ENCODE peak calls at places on chromosomes 6 and 20, in eight cellular contexts. K, A, I, Z, H, F, B and E are unnamed samples.

GRCh38 chr20:59585714-59586404 is 18.5 kb upstream of the PHACTR3 start:
- DNase-seq in A (no peak), F (no peak), H (no peak), Z (no peak), K (no peak), I (no peak), B (no peak), E (no peak)

GRCh38 chr6:14516947-14517346 is 399.4 kb downstream of the CD83 start:
- DNase-seq in Z (no peak), A (no peak), K (no peak), B (no peak), H (no peak), F (no peak), I (no peak), E (no peak)

GRCh38 chr6:105424177-105424783 is 21.4 kb upstream of the PREP start:
- DNase-seq in Z (peak; percentile 43), F (peak; percentile 77), H (peak; percentile 19), K (no peak), A (no peak), B (no peak), I (peak; percentile 32), E (peak; percentile 66)

GRCh38 chr6:106360989-106361430 is 493 bp downstream of the CRYBG1 start:
- DNase-seq in A (no peak), H (no peak), B (no peak), K (no peak), Z (peak; percentile 7), F (no peak), I (no peak), E (peak; percentile 0)

GRCh38 chr6:134880487-134881190 is 69.3 kb downstream of the ALDH8A1 start:
- DNase-seq in F (no peak), A (no peak), B (no peak), Z (no peak), I (peak; percentile 81), K (no peak), H (no peak), E (no peak)

GRCh38 chr20:4507288-4507719 is 214.4 kb upstream of the PRND start:
- DNase-seq in F (peak; percentile 83), B (peak; percentile 86), K (no peak), A (no peak), I (peak; percentile 97), H (no peak), Z (no peak), E (peak; percentile 70)

GRCh38 chr6:154403803-154404202 is 47.2 kb upstream of the IPCEF1 start:
- DNase-seq in A (no peak), H (no peak), B (no peak), F (peak; percentile 68), I (peak; percentile 66), Z (peak; percentile 44), K (no peak), E (peak; percentile 55)

GRCh38 chr6:18025591-18025990 is 38.2 kb upstream of the KIF13A start:
- DNase-seq in H (no peak), A (no peak), F (no peak), I (no peak), K (no peak), Z (no peak), B (no peak), E (no peak)

GRCh38 chr6:11218827-11219826 is 13.3 kb downstream of the NEDD9 start:
- DNase-seq in I (no peak), B (no peak), H (no peak), K (no peak), A (no peak), Z (no peak), F (peak; percentile 94), E (no peak)

GRCh38 chr6:2589171-2589661 is 161.5 kb downstream of the MYLK4 start:
- DNase-seq in F (no peak), I (no peak), K (no peak), H (no peak), Z (peak; percentile 36), B (no peak), A (no peak), E (no peak)

GRCh38 chr6:38501931-38502330 is 137.8 kb downstream of the BTBD9 start:
- DNase-seq in K (no peak), A (no peak), B (no peak), H (no peak), Z (no peak), I (no peak), F (no peak), E (no peak)

GRCh38 chr6:74870403-74870802 is 335.4 kb downstream of the COL12A1 start:
- DNase-seq in Z (no peak), A (no peak), K (no peak), F (no peak), H (no peak), I (no peak), B (peak; percentile 41), E (no peak)

GRCh38 chr6:119324718-119325117 is 24.8 kb downstream of the MAN1A1 start:
- DNase-seq in I (no peak), K (no peak), Z (no peak), F (no peak), A (no peak), H (no peak), B (no peak), E (no peak)

GRCh38 chr20:62627901-62628612 is 14.2 kb upstream of the SLCO4A1 start:
- DNase-seq in Z (no peak), K (no peak), I (peak; percentile 82), A (no peak), H (no peak), F (no peak), B (no peak), E (peak; percentile 63)

GRCh38 chr20:2585811-2586210 is 49.4 kb downstream of the TMC2 start:
- DNase-seq in K (no peak), Z (no peak), H (no peak), B (peak; percentile 43), A (no peak), F (peak; percentile 53), I (peak; percentile 71), E (no peak)

GRCh38 chr20:53215166-53215565 is 243.0 kb downstream of the TSHZ2 start:
- DNase-seq in K (no peak), I (no peak), Z (peak; percentile 5), A (no peak), B (no peak), H (no peak), F (no peak), E (no peak)

GRCh38 chr20:32920066-32920465 is 61.3 kb downstream of the EFCAB8 start:
- DNase-seq in H (no peak), F (no peak), B (no peak), Z (no peak), A (no peak), K (no peak), I (no peak), E (no peak)

GRCh38 chr20:18404172-18404571 is 62.7 kb downstream of the DZANK1 start:
- DNase-seq in K (no peak), Z (no peak), B (no peak), A (no peak), I (peak; percentile 32), H (no peak), F (no peak), E (no peak)

GRCh38 chr6:26474439-26474881 is 16.7 kb downstream of the BTN2A1 start:
- DNase-seq in F (no peak), Z (no peak), H (no peak), K (no peak), B (no peak), I (no peak), A (no peak), E (no peak)

GRCh38 chr20:44279228-44279627 is 31.8 kb downstream of the FITM2 start:
- DNase-seq in A (no peak), Z (no peak), H (no peak), B (peak; percentile 1), I (peak; percentile 91), K (no peak), F (peak; percentile 55), E (no peak)

GRCh38 chr6:13485923-13486557 is 1.4 kb downstream of the GFOD1 start:
- DNase-seq in K (no peak), B (no peak), I (no peak), A (no peak), F (peak; percentile 43), Z (peak; percentile 96), H (no peak), E (peak; percentile 62)

GRCh38 chr20:40892642-40893041 is 136.0 kb upstream of the TOP1 start:
- DNase-seq in A (no peak), Z (peak; percentile 14), H (no peak), B (no peak), K (no peak), F (no peak), I (no peak), E (no peak)

GRCh38 chr6:125189494-125189893 is 35.9 kb downstream of the TPD52L1 start:
- DNase-seq in K (no peak), I (no peak), A (no peak), Z (no peak), F (no peak), H (no peak), B (no peak), E (no peak)

GRCh38 chr20:17281478-17281877 is 54.6 kb downstream of the PCSK2 start:
- DNase-seq in B (no peak), F (no peak), A (no peak), I (peak; percentile 8), K (no peak), Z (peak; percentile 46), H (no peak), E (no peak)

GRCh38 chr6:1795923-1796322 is 186.2 kb downstream of the FOXC1 start:
- DNase-seq in H (no peak), Z (no peak), F (no peak), B (no peak), K (no peak), A (no peak), I (no peak), E (no peak)